ENCODE peak calls at places on chromosomes 6 and 20, in nine cellular contexts. N is hepatocyte, G is GM23248, Y is PC-9, H is endothelial cell of umbilical vein, F is OCI-LY7, P is fibroblast of lung, L is keratinocyte, E is mammary epithelial cell. Q is an unnamed sample. For H3K4me1, the result is how much of the 10 kb centered on the place peaks cover.

GRCh38 chr6:89793586-89793985 is 26.0 kb downstream of the MDN1 start:
- DNase-seq in Y (no peak), F (no peak), H (no peak), G (no peak), E (no peak), L (no peak), N (no peak), P (peak), Q (no peak)

GRCh38 chr6:119467478-119468081 is 118.0 kb upstream of the MAN1A1 start:
- DNase-seq in P (peak), G (peak), N (no peak), Y (no peak), F (no peak), H (no peak), E (no peak), L (no peak), Q (no peak)

GRCh38 chr20:4740774-4741431 is 19.2 kb downstream of the PRND start:
- DNase-seq in L (no peak), N (peak), Y (no peak), P (peak), H (peak), F (peak), G (peak), E (no peak), Q (peak)

GRCh38 chr20:1185316-1185741 is 548 bp upstream of the TMEM74B start:
- DNase-seq in N (peak), P (no peak), G (peak), F (no peak), H (no peak), E (no peak), L (no peak), Y (no peak), Q (peak)

GRCh38 chr20:23086056-23086551 is at the start of gene CD93:
- DNase-seq in N (no peak), F (no peak), P (peak), G (peak), E (no peak), Y (no peak), L (no peak), H (peak), Q (peak)

GRCh38 chr20:4714818-4715217 is 6.9 kb upstream of the PRND start:
- DNase-seq in N (no peak), E (peak), Y (no peak), F (no peak), P (no peak), L (no peak), G (no peak), H (no peak), Q (no peak)

GRCh38 chr6:24988562-24988961 is 52.8 kb upstream of the RIPOR2 start:
- DNase-seq in G (no peak), N (no peak), F (no peak), E (no peak), L (no peak), P (no peak), H (no peak), Y (no peak), Q (no peak)

GRCh38 chr20:61205769-61206168 is 46.3 kb upstream of the CDH4 start:
- DNase-seq in E (peak), G (no peak), Y (no peak), H (no peak), P (no peak), N (no peak), L (peak), F (no peak), Q (no peak)

GRCh38 chr6:137122612-137123011 is 50.8 kb downstream of the IL22RA2 start:
- DNase-seq in N (no peak), Y (peak), P (no peak), E (no peak), H (no peak), L (no peak), F (no peak), G (no peak), Q (no peak)

GRCh38 chr6:53465732-53466131 is 79.2 kb downstream of the GCLC start:
- DNase-seq in F (no peak), N (peak), H (no peak), Y (peak), G (peak), E (peak), P (no peak), L (peak), Q (no peak)

GRCh38 chr6:43636312-43636667 is 650 bp downstream of the MAD2L1BP start:
- DNase-seq in G (peak), L (no peak), E (peak), P (peak), F (peak), H (no peak), N (peak), Y (no peak), Q (peak)

GRCh38 chr6:21831531-21832291 is 238.2 kb downstream of the SOX4 start:
- DNase-seq in L (no peak), H (no peak), N (no peak), E (peak), G (peak), P (peak), F (no peak), Y (no peak), Q (no peak)

GRCh38 chr6:70530023-70530422 is 36.7 kb upstream of the SDHAF4 start:
- DNase-seq in Y (no peak), P (no peak), G (no peak), L (no peak), F (no peak), N (no peak), E (no peak), H (no peak), Q (no peak)

GRCh38 chr20:1696521-1697209 is 39.1 kb upstream of the SIRPG start:
- DNase-seq in G (no peak), E (no peak), H (no peak), F (no peak), Y (no peak), L (no peak), N (no peak), P (no peak), Q (no peak)

GRCh38 chr20:32125511-32125910 is 16.0 kb downstream of the TM9SF4 start:
- DNase-seq in H (no peak), G (no peak), N (no peak), Y (no peak), P (no peak), L (no peak), F (no peak), E (no peak), Q (peak)

GRCh38 chr6:137043710-137044365 is 927 bp downstream of the IL20RA start:
- DNase-seq in Y (peak), N (peak), P (peak), F (no peak), H (peak), L (no peak), E (peak), G (peak), Q (peak)

GRCh38 chr6:151022492-151022891 is 157.0 kb downstream of the MTHFD1L start:
- DNase-seq in H (no peak), Y (no peak), G (no peak), N (no peak), E (no peak), F (no peak), P (no peak), L (no peak), Q (no peak)

GRCh38 chr6:138494312-138494711 is 5.0 kb downstream of the NHSL1 start:
- DNase-seq in H (no peak), N (no peak), L (no peak), F (no peak), E (no peak), Y (no peak), P (no peak), G (no peak), Q (no peak)

GRCh38 chr6:34044945-34045595 is 100.8 kb downstream of the GRM4 start:
- DNase-seq in G (no peak), P (no peak), H (no peak), Y (no peak), L (no peak), N (no peak), E (no peak), F (peak), Q (no peak)

GRCh38 chr6:157090736-157091135 is 232.6 kb downstream of the TMEM242 start:
- DNase-seq in Y (no peak), E (no peak), L (no peak), N (no peak), P (no peak), H (no peak), G (no peak), F (no peak), Q (peak)

GRCh38 chr6:75882734-75883133 is 133.7 kb downstream of the MYO6 start:
- DNase-seq in F (no peak), L (peak), P (peak), N (no peak), G (peak), E (peak), Y (peak), H (no peak), Q (no peak)

GRCh38 chr6:165231177-165231576 is 78.2 kb downstream of the C6orf118 start:
- DNase-seq in L (no peak), N (no peak), G (no peak), E (no peak), P (no peak), Y (no peak), H (no peak), F (no peak), Q (no peak)

GRCh38 chr6:52509281-52510212 is 67.3 kb downstream of the TRAM2 start:
- DNase-seq in P (peak), E (peak), L (no peak), N (no peak), G (peak), F (no peak), Y (no peak), H (peak), Q (no peak)

GRCh38 chr20:57753332-57754164 is 43.7 kb upstream of the PMEPA1 start:
- DNase-seq in N (no peak), F (no peak), G (no peak), H (no peak), E (no peak), Y (no peak), L (no peak), P (no peak), Q (no peak)

GRCh38 chr6:137823826-137824501 is 43.1 kb upstream of the TNFAIP3 start:
- DNase-seq in P (peak), L (no peak), E (peak), H (no peak), Y (no peak), F (no peak), N (peak), G (peak), Q (peak)

GRCh38 chr6:138987299-138987642 is 782 bp downstream of the REPS1 start:
- DNase-seq in H (peak), Y (no peak), P (peak), G (no peak), E (peak), N (no peak), F (no peak), L (no peak), Q (peak)

GRCh38 chr20:62483613-62484468 is 8.0 kb upstream of the GATA5 start:
- DNase-seq in F (no peak), L (no peak), P (no peak), G (no peak), N (no peak), H (no peak), Y (no peak), E (no peak), Q (no peak)

GRCh38 chr20:47300071-47300470 is 56.4 kb downstream of the ZMYND8 start:
- DNase-seq in G (peak), F (no peak), Y (no peak), P (peak), N (no peak), E (no peak), L (no peak), H (no peak), Q (no peak)

GRCh38 chr20:53369871-53370270 is 223.8 kb downstream of the ZNF217 start:
- DNase-seq in L (no peak), P (no peak), N (no peak), G (no peak), E (no peak), F (no peak), H (no peak), Y (no peak), Q (no peak)

DNA sequence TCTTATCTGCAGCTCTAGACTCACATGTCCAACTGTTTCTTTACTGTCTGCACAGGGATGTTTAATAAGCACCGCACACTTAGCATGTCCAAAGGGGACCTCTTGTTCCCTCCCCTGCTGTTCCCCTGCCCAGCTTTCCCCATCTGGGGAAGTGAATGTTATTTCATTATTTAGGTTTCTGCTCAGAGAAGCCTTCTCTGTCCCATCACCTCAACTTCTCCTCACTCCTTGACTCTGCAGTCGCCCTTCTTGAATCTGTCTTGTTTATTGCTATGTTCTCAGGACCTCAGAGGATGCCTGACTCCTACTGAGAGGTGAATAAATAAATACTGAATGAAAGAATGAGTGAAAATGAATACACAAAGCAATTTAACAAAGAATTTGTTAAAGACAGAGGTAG is 121.0 kb downstream of the SASH1 start:
- DNase-seq in H (no peak), F (no peak), G (no peak), Y (no peak), L (no peak), E (no peak), N (no peak), P (no peak), Q (no peak)
- H3K4me1 ChIP-seq in H (under half), F (under half), G (under half), Y (under half), L (under half), E (under half), N (under half), P (under half), Q (under half)

GRCh38 chr6:81073323-81073722 is 679.2 kb downstream of the TENT5A start:
- DNase-seq in F (no peak), G (no peak), N (no peak), H (no peak), Y (no peak), L (no peak), P (no peak), E (no peak), Q (no peak)
- H3K4me2 ChIP-seq in F (no peak), G (no peak), N (no peak), H (no peak), Y (no peak), L (no peak), P (no peak), E (no peak), Q (no peak)

GRCh38 chr20:48373555-48373934 is 454.3 kb downstream of the PREX1 start:
- DNase-seq in Y (peak), G (no peak), E (no peak), H (no peak), N (no peak), P (no peak), F (no peak), L (no peak), Q (no peak)
- H2AFZ ChIP-seq in Y (no peak), G (no peak), E (no peak), H (no peak), N (no peak), P (no peak), F (no peak), L (no peak), Q (peak)

GRCh38 chr6:2842139-2842552 is 483 bp upstream of the SERPINB1 start:
- DNase-seq in P (no peak), E (no peak), L (no peak), N (no peak), H (no peak), F (no peak), Y (no peak), G (no peak), Q (no peak)
- H3K4me1 ChIP-seq in P (under half), E (under half), L (half or more), N (under half), H (under half), F (under half), Y (half or more), G (under half), Q (under half)

GRCh38 chr6:129030231-129030630 is 147.3 kb downstream of the LAMA2 start:
- DNase-seq in Y (no peak), L (no peak), N (no peak), F (no peak), G (peak), H (no peak), P (no peak), E (no peak), Q (no peak)
- H3K4me2 ChIP-seq in Y (no peak), L (no peak), N (peak), F (no peak), G (peak), H (no peak), P (no peak), E (no peak), Q (no peak)

Q was measured in GM23338.